ENCODE peak calls at places on chromosomes 1 and 21, in seven cellular contexts. E is cardiac muscle cell, L is body of pancreas, N is tibial artery, U is esophagus muscularis mucosa, J is right cardiac atrium, A is left ventricle myocardium inferior. Z is an unnamed sample.
A peak's percentile ranks its signal among the peaks of the same experiment; 100 is the strongest.

GRCh38 chr1:54100500-54100899 is 47.1 kb downstream of the TCEANC2 start:
- DNase-seq in E (no peak), L (no peak), N (no peak), U (no peak), J (no peak), A (no peak), Z (no peak)

GRCh38 chr21:31444061-31444460 is 100.0 kb upstream of the TIAM1 start:
- DNase-seq in E (peak; percentile 60), L (no peak), N (no peak), U (no peak), J (peak; percentile 64), A (peak; percentile 39), Z (no peak)

GRCh38 chr21:45972716-45973474 is 8.7 kb upstream of the COL6A1 start:
- DNase-seq in E (peak; percentile 97), L (peak; percentile 45), N (peak; percentile 82), U (no peak), J (peak; percentile 92), A (peak; percentile 91), Z (peak; percentile 74)

GRCh38 chr1:176436251-176436650 is 26.7 kb upstream of the PAPPA2 start:
- DNase-seq in E (no peak), L (no peak), N (no peak), U (no peak), J (no peak), A (no peak), Z (no peak)

GRCh38 chr1:148372731-148373130 is 110.4 kb downstream of the PPIAL4G start:
- DNase-seq in E (no peak), L (no peak), N (no peak), U (no peak), J (no peak), A (no peak), Z (no peak)

GRCh38 chr1:235429143-235429542 is 61.9 kb downstream of the TBCE start:
- DNase-seq in E (no peak), L (no peak), N (no peak), U (no peak), J (no peak), A (no peak), Z (no peak)

GRCh38 chr1:163275222-163275621 is 46.5 kb upstream of the NUF2 start:
- DNase-seq in E (no peak), L (no peak), N (no peak), U (no peak), J (no peak), A (no peak), Z (no peak)

GRCh38 chr1:151825204-151825603 is 6.4 kb downstream of the RORC start:
- DNase-seq in E (no peak), L (no peak), N (no peak), U (no peak), J (no peak), A (no peak), Z (peak; percentile 87)

GRCh38 chr1:2611034-2611501 is 21.7 kb downstream of the MMEL1 start:
- DNase-seq in E (peak; percentile 12), L (no peak), N (peak; percentile 60), U (no peak), J (peak; percentile 79), A (no peak), Z (peak; percentile 48)

GRCh38 chr21:46191257-46191685 is 7.0 kb upstream of the SPATC1L start:
- DNase-seq in E (peak; percentile 85), L (no peak), N (peak; percentile 79), U (no peak), J (peak; percentile 68), A (no peak), Z (peak; percentile 31)

GRCh38 chr1:164648211-164649080 is 89.5 kb downstream of the PBX1 start:
- DNase-seq in E (no peak), L (no peak), N (no peak), U (no peak), J (no peak), A (no peak), Z (no peak)

GRCh38 chr1:164649146-164649545 is 90.2 kb downstream of the PBX1 start:
- DNase-seq in E (no peak), L (no peak), N (no peak), U (no peak), J (no peak), A (no peak), Z (no peak)

GRCh38 chr1:164651378-164651951 is 92.5 kb downstream of the PBX1 start:
- DNase-seq in E (no peak), L (no peak), N (no peak), U (no peak), J (no peak), A (no peak), Z (no peak)

GRCh38 chr1:164654200-164654599 is 95.2 kb downstream of the PBX1 start:
- DNase-seq in E (no peak), L (no peak), N (no peak), U (no peak), J (no peak), A (no peak), Z (no peak)

DNA sequence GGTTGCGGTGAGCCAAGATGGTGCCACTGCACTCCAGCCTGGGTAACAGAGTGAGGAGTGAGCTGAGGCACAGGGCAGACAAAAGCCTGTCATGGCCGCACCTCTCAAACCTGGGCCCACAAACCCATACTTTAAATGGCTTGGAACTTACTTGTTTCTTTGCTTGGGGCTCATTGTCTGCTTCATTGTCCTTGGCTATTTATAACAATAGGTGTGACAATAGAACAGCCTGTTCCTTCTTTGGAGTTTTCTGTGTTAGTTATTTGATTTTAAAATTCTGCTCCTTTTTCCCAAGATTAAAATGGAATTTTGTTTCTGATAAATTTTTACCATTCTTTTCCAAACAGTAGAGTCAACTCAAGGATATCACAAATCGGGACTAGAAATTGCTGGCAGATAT is 94.7 kb downstream of the PBX1 start:
- DNase-seq in E (no peak), L (no peak), N (no peak), U (no peak), J (no peak), A (no peak), Z (no peak)
- H3K27ac ChIP-seq in E (peak overlapping the region; percentile 33), L (peak overlapping the region; percentile 77), N (no peak overlapping the region), U (peak overlapping the region; percentile 73), J (no peak overlapping the region), A (peak overlapping the region; percentile 49), Z (peak overlapping the region; percentile 64)

GRCh38 chr1:9793291-9793690 is 30.5 kb downstream of the CLSTN1 start:
- DNase-seq in E (no peak), L (no peak), N (no peak), U (no peak), J (no peak), A (no peak), Z (no peak)
- H3K27ac ChIP-seq in E (no peak overlapping the region), L (no peak overlapping the region), N (no peak overlapping the region), U (no peak overlapping the region), J (no peak overlapping the region), A (no peak overlapping the region), Z (no peak overlapping the region)

DNA sequence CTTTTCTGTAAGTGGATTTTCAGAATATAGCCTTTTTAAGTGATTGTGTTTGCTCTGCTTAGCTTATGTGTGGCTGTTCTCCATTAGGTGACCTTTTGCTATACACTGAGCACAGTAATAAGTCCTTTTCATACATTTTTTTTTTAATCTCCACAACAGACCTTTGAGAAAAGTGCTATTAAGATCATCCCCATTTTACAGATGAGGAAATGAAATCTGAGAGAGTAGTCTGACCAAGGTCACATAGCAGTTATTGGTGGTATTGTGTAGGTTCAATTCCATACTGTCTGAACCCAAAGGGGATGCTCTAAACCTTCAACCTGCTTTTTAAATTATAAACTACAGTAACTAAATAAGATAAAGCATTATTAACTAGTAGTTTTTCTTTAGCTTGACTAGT is 1.7 kb downstream of the PRRC2C start:
- DNase-seq in E (no peak), L (no peak), N (no peak), U (no peak), J (no peak), A (no peak), Z (no peak)
- H3K27ac ChIP-seq in E (peak overlapping the region; percentile 99), L (no peak overlapping the region), N (peak overlapping the region; percentile 100), U (peak overlapping the region; percentile 98), J (no peak overlapping the region), A (peak overlapping the region; percentile 97), Z (peak overlapping the region; percentile 99)

GRCh38 chr1:78143673-78144072 is 97.9 kb downstream of the GIPC2 start:
- DNase-seq in E (no peak), L (no peak), N (no peak), U (no peak), J (no peak), A (no peak), Z (no peak)
- H3K27ac ChIP-seq in E (no peak overlapping the region), L (peak overlapping the region; percentile 22), N (no peak overlapping the region), U (no peak overlapping the region), J (no peak overlapping the region), A (no peak overlapping the region), Z (no peak overlapping the region)

DNA sequence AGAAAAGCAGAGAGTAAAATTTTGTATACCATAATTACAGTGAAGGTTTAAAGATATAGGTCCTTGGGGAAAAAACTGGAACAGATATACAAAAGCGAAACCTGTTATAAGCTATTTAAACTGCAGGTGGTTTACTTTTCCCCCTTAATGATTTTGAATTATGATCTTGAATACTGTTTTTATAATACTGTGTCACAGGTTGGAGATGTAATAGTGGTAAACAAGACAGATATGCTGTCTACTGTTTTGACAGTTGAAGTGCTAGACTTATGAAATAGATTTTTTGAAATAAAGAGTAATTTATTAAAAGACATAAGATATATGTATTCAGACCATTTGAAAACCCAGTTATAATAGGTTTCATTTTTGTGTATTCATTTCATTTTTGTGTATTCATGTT is 129.4 kb downstream of the CD247 start:
- DNase-seq in E (no peak), L (no peak), N (no peak), U (no peak), J (no peak), A (no peak), Z (no peak)
- H3K27ac ChIP-seq in E (no peak overlapping the region), L (no peak overlapping the region), N (no peak overlapping the region), U (no peak overlapping the region), J (no peak overlapping the region), A (no peak overlapping the region), Z (no peak overlapping the region)

GRCh38 chr1:160629286-160630210 is 17.3 kb downstream of the SLAMF1 start:
- DNase-seq in E (no peak), L (no peak), N (no peak), U (no peak), J (peak; percentile 72), A (peak; percentile 40), Z (peak; percentile 56)
- H3K27ac ChIP-seq in E (no peak overlapping the region), L (no peak overlapping the region), N (no peak overlapping the region), U (no peak overlapping the region), J (no peak overlapping the region), A (peak overlapping the region; percentile 36), Z (no peak overlapping the region)

DNA sequence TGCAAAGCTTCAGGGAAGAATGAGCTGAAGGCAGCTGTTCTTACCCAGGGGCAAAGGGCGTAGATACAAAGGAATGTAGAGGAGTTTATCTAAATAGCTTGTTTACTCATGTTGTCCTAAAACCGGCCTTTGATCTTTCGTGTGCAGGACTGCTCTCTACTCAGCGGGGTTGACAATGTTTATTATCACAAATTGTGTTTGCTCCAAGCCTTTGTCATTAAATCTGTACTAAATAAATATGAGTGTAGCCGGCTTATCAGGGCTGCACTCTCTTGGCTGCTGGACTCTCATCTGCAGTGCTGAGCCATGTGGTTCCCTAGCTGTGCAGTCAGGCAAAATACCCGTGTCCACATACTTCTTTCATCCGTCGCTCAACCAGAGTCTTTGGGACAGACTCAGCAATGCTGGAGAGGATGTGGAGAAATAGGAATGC is 199.0 kb downstream of the LBR start:
- DNase-seq in E (no peak), L (no peak), N (no peak), U (no peak), J (no peak), A (no peak), Z (no peak)
- H3K27ac ChIP-seq in E (no peak overlapping the region), L (no peak overlapping the region), N (no peak overlapping the region), U (no peak overlapping the region), J (no peak overlapping the region), A (no peak overlapping the region), Z (no peak overlapping the region)

GRCh38 chr1:160542303-160542945 is 19.4 kb upstream of the SLAMF6 start:
- DNase-seq in E (peak; percentile 45), L (peak; percentile 49), N (no peak), U (no peak), J (no peak), A (no peak), Z (no peak)
- H3K27ac ChIP-seq in E (no peak overlapping the region), L (peak overlapping the region; percentile 75), N (no peak overlapping the region), U (no peak overlapping the region), J (no peak overlapping the region), A (no peak overlapping the region), Z (no peak overlapping the region)